ENCODE peak calls at places on chromosomes 13 and 19, in nine cellular contexts. One of them, this sample, is unnamed. For H3K9me3, the result is how much of the 10 kb centered on the place peaks cover.

GRCh38 chr13:72163671-72164070 is 296.7 kb upstream of the DACH1 start:
- DNase-seq in body of pancreas: no peak
- DNase-seq in ovary: no peak
- DNase-seq in esophagus squamous epithelium: no peak
- DNase-seq in tibial nerve: no peak
- DNase-seq in A549: no peak
- DNase-seq in stomach: no peak
- DNase-seq in uterus: no peak
- DNase-seq in IMR-90: no peak
- DNase-seq in this sample: no peak

GRCh38 chr13:50200988-50201387 is 185.7 kb downstream of the KCNRG start:
- DNase-seq in body of pancreas: no peak
- DNase-seq in ovary: no peak
- DNase-seq in esophagus squamous epithelium: no peak
- DNase-seq in tibial nerve: no peak
- DNase-seq in A549: no peak
- DNase-seq in stomach: no peak
- DNase-seq in uterus: no peak
- DNase-seq in IMR-90: no peak
- DNase-seq in this sample: no peak

GRCh38 chr19:39030854-39031367 is 1.4 kb downstream of the FBXO27 start:
- DNase-seq in body of pancreas: no peak
- DNase-seq in ovary: no peak
- DNase-seq in esophagus squamous epithelium: no peak
- DNase-seq in tibial nerve: no peak
- DNase-seq in A549: no peak
- DNase-seq in stomach: no peak
- DNase-seq in uterus: no peak
- DNase-seq in IMR-90: no peak
- DNase-seq in this sample: no peak

GRCh38 chr19:4089946-4090345 is 23.2 kb upstream of the ZBTB7A start:
- DNase-seq in body of pancreas: no peak
- DNase-seq in ovary: no peak
- DNase-seq in esophagus squamous epithelium: no peak
- DNase-seq in tibial nerve: no peak
- DNase-seq in A549: no peak
- DNase-seq in stomach: no peak
- DNase-seq in uterus: no peak
- DNase-seq in IMR-90: no peak
- DNase-seq in this sample: no peak

GRCh38 chr13:81659984-81660383 is 1319.1 kb upstream of the SPRY2 start:
- DNase-seq in body of pancreas: no peak
- DNase-seq in ovary: no peak
- DNase-seq in esophagus squamous epithelium: no peak
- DNase-seq in tibial nerve: no peak
- DNase-seq in A549: no peak
- DNase-seq in stomach: no peak
- DNase-seq in uterus: no peak
- DNase-seq in IMR-90: no peak
- DNase-seq in this sample: no peak

GRCh38 chr13:67048084-67048792 is 181.9 kb downstream of the PCDH9 start:
- DNase-seq in body of pancreas: peak
- DNase-seq in ovary: no peak
- DNase-seq in esophagus squamous epithelium: no peak
- DNase-seq in tibial nerve: no peak
- DNase-seq in A549: no peak
- DNase-seq in stomach: no peak
- DNase-seq in uterus: no peak
- DNase-seq in IMR-90: peak
- DNase-seq in this sample: no peak

GRCh38 chr19:4140237-4140711 is 13.2 kb upstream of the CREB3L3 start:
- DNase-seq in body of pancreas: peak
- DNase-seq in ovary: no peak
- DNase-seq in esophagus squamous epithelium: no peak
- DNase-seq in tibial nerve: no peak
- DNase-seq in A549: peak
- DNase-seq in stomach: no peak
- DNase-seq in uterus: no peak
- DNase-seq in IMR-90: peak
- DNase-seq in this sample: peak

GRCh38 chr13:90683711-90684131 is 663.8 kb upstream of the MIR17HG start:
- DNase-seq in body of pancreas: no peak
- DNase-seq in ovary: no peak
- DNase-seq in esophagus squamous epithelium: no peak
- DNase-seq in tibial nerve: no peak
- DNase-seq in A549: no peak
- DNase-seq in stomach: no peak
- DNase-seq in uterus: no peak
- DNase-seq in IMR-90: peak
- DNase-seq in this sample: no peak

GRCh38 chr19:10726268-10726667 is 8.4 kb downstream of the DNM2 start:
- DNase-seq in body of pancreas: no peak
- DNase-seq in ovary: no peak
- DNase-seq in esophagus squamous epithelium: no peak
- DNase-seq in tibial nerve: no peak
- DNase-seq in A549: no peak
- DNase-seq in stomach: peak
- DNase-seq in uterus: no peak
- DNase-seq in IMR-90: no peak
- DNase-seq in this sample: no peak

GRCh38 chr13:34124912-34125311 is 307.0 kb downstream of the RFC3 start:
- DNase-seq in body of pancreas: no peak
- DNase-seq in ovary: no peak
- DNase-seq in esophagus squamous epithelium: no peak
- DNase-seq in tibial nerve: no peak
- DNase-seq in A549: no peak
- DNase-seq in stomach: no peak
- DNase-seq in uterus: no peak
- DNase-seq in IMR-90: no peak
- DNase-seq in this sample: no peak

GRCh38 chr13:25085125-25085742 is 10.7 kb upstream of the PABPC3 start:
- DNase-seq in body of pancreas: peak
- DNase-seq in ovary: no peak
- DNase-seq in esophagus squamous epithelium: no peak
- DNase-seq in tibial nerve: no peak
- DNase-seq in A549: peak
- DNase-seq in stomach: peak
- DNase-seq in uterus: no peak
- DNase-seq in IMR-90: peak
- DNase-seq in this sample: peak

GRCh38 chr19:10135551-10136334 is 16.0 kb upstream of the EIF3G start:
- DNase-seq in body of pancreas: no peak
- DNase-seq in ovary: no peak
- DNase-seq in esophagus squamous epithelium: no peak
- DNase-seq in tibial nerve: no peak
- DNase-seq in A549: no peak
- DNase-seq in stomach: no peak
- DNase-seq in uterus: no peak
- DNase-seq in IMR-90: no peak
- DNase-seq in this sample: no peak

GRCh38 chr19:19860756-19861390 is 4.8 kb upstream of the ZNF253 start:
- DNase-seq in body of pancreas: no peak
- DNase-seq in ovary: no peak
- DNase-seq in esophagus squamous epithelium: no peak
- DNase-seq in tibial nerve: no peak
- DNase-seq in A549: no peak
- DNase-seq in stomach: no peak
- DNase-seq in uterus: no peak
- DNase-seq in IMR-90: no peak
- DNase-seq in this sample: no peak

GRCh38 chr13:113123226-113124150 is 889 bp downstream of the F10 start:
- DNase-seq in body of pancreas: no peak
- DNase-seq in ovary: no peak
- DNase-seq in esophagus squamous epithelium: no peak
- DNase-seq in tibial nerve: no peak
- DNase-seq in A549: no peak
- DNase-seq in stomach: no peak
- DNase-seq in uterus: no peak
- DNase-seq in IMR-90: no peak
- DNase-seq in this sample: no peak

GRCh38 chr13:60407095-60407494 is 10.1 kb downstream of the TDRD3 start:
- DNase-seq in body of pancreas: no peak
- DNase-seq in ovary: no peak
- DNase-seq in esophagus squamous epithelium: no peak
- DNase-seq in tibial nerve: no peak
- DNase-seq in A549: no peak
- DNase-seq in stomach: no peak
- DNase-seq in uterus: no peak
- DNase-seq in IMR-90: no peak
- DNase-seq in this sample: no peak
- H3K9me3 ChIP-seq in body of pancreas: under half
- H3K9me3 ChIP-seq in ovary: under half
- H3K9me3 ChIP-seq in esophagus squamous epithelium: under half
- H3K9me3 ChIP-seq in tibial nerve: under half
- H3K9me3 ChIP-seq in A549: under half
- H3K9me3 ChIP-seq in stomach: under half
- H3K9me3 ChIP-seq in uterus: under half
- H3K9me3 ChIP-seq in IMR-90: under half
- H3K9me3 ChIP-seq in this sample: under half

GRCh38 chr19:44847144-44848035 is 1.3 kb downstream of the NECTIN2 start:
- DNase-seq in body of pancreas: peak
- DNase-seq in ovary: peak
- DNase-seq in esophagus squamous epithelium: no peak
- DNase-seq in tibial nerve: peak
- DNase-seq in A549: peak
- DNase-seq in stomach: peak
- DNase-seq in uterus: peak
- DNase-seq in IMR-90: peak
- DNase-seq in this sample: peak
- TF ChIP-seq POLR2A in body of pancreas: peak
- TF ChIP-seq POLR2A in ovary: no peak
- TF ChIP-seq POLR2A in esophagus squamous epithelium: peak
- TF ChIP-seq POLR2A in tibial nerve: peak
- TF ChIP-seq POLR2A in A549: peak
- TF ChIP-seq POLR2A in stomach: no peak
- TF ChIP-seq POLR2A in uterus: peak
- TF ChIP-seq POLR2A in IMR-90: peak
- TF ChIP-seq POLR2A in this sample: peak

GRCh38 chr19:58278156-58279041 is at the start of gene ZNF8:
- DNase-seq in body of pancreas: peak
- DNase-seq in ovary: peak
- DNase-seq in esophagus squamous epithelium: peak
- DNase-seq in tibial nerve: peak
- DNase-seq in A549: peak
- DNase-seq in stomach: peak
- DNase-seq in uterus: peak
- DNase-seq in IMR-90: peak
- DNase-seq in this sample: peak

GRCh38 chr19:58277197-58277596 is 1.6 kb upstream of the ZNF8 start:
- DNase-seq in body of pancreas: no peak
- DNase-seq in ovary: no peak
- DNase-seq in esophagus squamous epithelium: no peak
- DNase-seq in tibial nerve: no peak
- DNase-seq in A549: no peak
- DNase-seq in stomach: no peak
- DNase-seq in uterus: no peak
- DNase-seq in IMR-90: no peak
- DNase-seq in this sample: no peak

GRCh38 chr19:58277748-58278147 is 1.0 kb upstream of the ZNF8 start:
- DNase-seq in body of pancreas: no peak
- DNase-seq in ovary: no peak
- DNase-seq in esophagus squamous epithelium: no peak
- DNase-seq in tibial nerve: no peak
- DNase-seq in A549: no peak
- DNase-seq in stomach: no peak
- DNase-seq in uterus: no peak
- DNase-seq in IMR-90: no peak
- DNase-seq in this sample: no peak

GRCh38 chr19:58275564-58275963 is 3.2 kb upstream of the ZNF8 start:
- DNase-seq in body of pancreas: no peak
- DNase-seq in ovary: no peak
- DNase-seq in esophagus squamous epithelium: no peak
- DNase-seq in tibial nerve: no peak
- DNase-seq in A549: no peak
- DNase-seq in stomach: no peak
- DNase-seq in uterus: no peak
- DNase-seq in IMR-90: no peak
- DNase-seq in this sample: no peak

DNA sequence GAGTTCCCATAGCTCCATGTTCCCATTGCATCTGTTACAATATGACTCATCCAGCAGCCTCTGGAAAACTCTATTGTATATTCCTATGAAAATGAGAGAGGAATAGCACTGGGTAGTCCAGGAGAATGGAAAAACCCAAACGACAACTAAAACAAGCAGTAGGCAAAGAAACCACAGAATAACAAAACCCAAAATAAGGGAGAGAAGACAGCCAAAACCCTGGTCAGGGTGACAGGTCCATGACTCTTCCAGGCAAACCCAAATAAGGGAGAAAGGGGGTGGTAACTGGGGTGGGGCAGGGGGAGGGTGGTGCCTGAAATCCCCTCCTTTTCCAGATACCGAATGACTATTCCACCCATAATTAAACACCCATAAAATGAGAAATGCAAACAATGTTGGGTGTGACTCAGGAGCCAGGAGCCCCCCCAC is 4.0 kb upstream of the ZNF8 start:
- DNase-seq in body of pancreas: no peak
- DNase-seq in ovary: no peak
- DNase-seq in esophagus squamous epithelium: no peak
- DNase-seq in tibial nerve: no peak
- DNase-seq in A549: no peak
- DNase-seq in stomach: no peak
- DNase-seq in uterus: no peak
- DNase-seq in IMR-90: peak
- DNase-seq in this sample: no peak
- H3K9me3 ChIP-seq in body of pancreas: under half
- H3K9me3 ChIP-seq in ovary: under half
- H3K9me3 ChIP-seq in esophagus squamous epithelium: under half
- H3K9me3 ChIP-seq in tibial nerve: half or more
- H3K9me3 ChIP-seq in A549: half or more
- H3K9me3 ChIP-seq in stomach: half or more
- H3K9me3 ChIP-seq in uterus: under half
- H3K9me3 ChIP-seq in IMR-90: half or more
- H3K9me3 ChIP-seq in this sample: half or more

GRCh38 chr19:56955637-56956216 is 115.2 kb upstream of the PEG3 start:
- DNase-seq in body of pancreas: no peak
- DNase-seq in ovary: no peak
- DNase-seq in esophagus squamous epithelium: no peak
- DNase-seq in tibial nerve: no peak
- DNase-seq in A549: no peak
- DNase-seq in stomach: no peak
- DNase-seq in uterus: no peak
- DNase-seq in IMR-90: no peak
- DNase-seq in this sample: no peak

GRCh38 chr19:56947206-56947605 is 106.7 kb upstream of the PEG3 start:
- DNase-seq in body of pancreas: no peak
- DNase-seq in ovary: no peak
- DNase-seq in esophagus squamous epithelium: no peak
- DNase-seq in tibial nerve: no peak
- DNase-seq in A549: no peak
- DNase-seq in stomach: no peak
- DNase-seq in uterus: no peak
- DNase-seq in IMR-90: no peak
- DNase-seq in this sample: no peak

GRCh38 chr19:56949651-56950050 is 109.1 kb upstream of the PEG3 start:
- DNase-seq in body of pancreas: no peak
- DNase-seq in ovary: peak
- DNase-seq in esophagus squamous epithelium: no peak
- DNase-seq in tibial nerve: no peak
- DNase-seq in A549: no peak
- DNase-seq in stomach: no peak
- DNase-seq in uterus: no peak
- DNase-seq in IMR-90: no peak
- DNase-seq in this sample: no peak

GRCh38 chr19:56953411-56953810 is 112.9 kb upstream of the PEG3 start:
- DNase-seq in body of pancreas: no peak
- DNase-seq in ovary: no peak
- DNase-seq in esophagus squamous epithelium: no peak
- DNase-seq in tibial nerve: no peak
- DNase-seq in A549: no peak
- DNase-seq in stomach: no peak
- DNase-seq in uterus: no peak
- DNase-seq in IMR-90: no peak
- DNase-seq in this sample: no peak

GRCh38 chr19:56951672-56952071 is 111.1 kb upstream of the PEG3 start:
- DNase-seq in body of pancreas: no peak
- DNase-seq in ovary: no peak
- DNase-seq in esophagus squamous epithelium: no peak
- DNase-seq in tibial nerve: no peak
- DNase-seq in A549: no peak
- DNase-seq in stomach: no peak
- DNase-seq in uterus: no peak
- DNase-seq in IMR-90: no peak
- DNase-seq in this sample: no peak
- TF ChIP-seq POLR2A in body of pancreas: no peak
- TF ChIP-seq POLR2A in ovary: no peak
- TF ChIP-seq POLR2A in esophagus squamous epithelium: no peak
- TF ChIP-seq POLR2A in tibial nerve: no peak
- TF ChIP-seq POLR2A in A549: no peak
- TF ChIP-seq POLR2A in stomach: no peak
- TF ChIP-seq POLR2A in uterus: no peak
- TF ChIP-seq POLR2A in IMR-90: no peak
- TF ChIP-seq POLR2A in this sample: no peak

This sample was measured in transverse colon.